ENCODE peak calls at places on chromosomes 5 and 9, in five cellular contexts. X is stomach, L is body of pancreas, D is colonic mucosa, M is MM.1S. I is an unnamed sample.

GRCh38 chr9:129567842-129568559 is 52.9 kb downstream of the C9orf50 start:
- DNase-seq in X (peak; percentile 40), L (peak; percentile 52), D (no peak), M (no peak), I (no peak)

GRCh38 chr5:157523976-157524375 is 51.6 kb downstream of the ADAM19 start:
- DNase-seq in X (no peak), L (no peak), D (no peak), M (no peak), I (no peak)

GRCh38 chr5:11062379-11062778 is 301.3 kb upstream of the DAP start:
- DNase-seq in X (no peak), L (no peak), D (no peak), M (no peak), I (no peak)

GRCh38 chr9:122418016-122418415 is 47.2 kb downstream of the PTGS1 start:
- DNase-seq in X (no peak), L (no peak), D (no peak), M (no peak), I (no peak)

GRCh38 chr5:9451017-9451416 is 94.9 kb downstream of the SEMA5A start:
- DNase-seq in X (no peak), L (no peak), D (no peak), M (no peak), I (no peak)

GRCh38 chr5:56288880-56289601 is 55.9 kb upstream of the ANKRD55 start:
- DNase-seq in X (no peak), L (peak; percentile 57), D (no peak), M (no peak), I (no peak)

GRCh38 chr9:98783518-98784226 is 12.7 kb downstream of the ANKS6 start:
- DNase-seq in X (no peak), L (no peak), D (peak; percentile 14), M (no peak), I (no peak)

GRCh38 chr5:124732349-124732875 is 14.0 kb downstream of the ZNF608 start:
- DNase-seq in X (no peak), L (no peak), D (no peak), M (no peak), I (no peak)

GRCh38 chr5:93088997-93089396 is 492.0 kb downstream of the NR2F1-AS1 start:
- DNase-seq in X (no peak), L (no peak), D (no peak), M (no peak), I (no peak)

GRCh38 chr9:87599901-87600610 is 102.4 kb downstream of the DAPK1 start:
- DNase-seq in X (no peak), L (no peak), D (peak; percentile 32), M (no peak), I (no peak)

GRCh38 chr5:156378159-156378558 is 51.2 kb downstream of the SGCD start:
- DNase-seq in X (no peak), L (no peak), D (no peak), M (peak; percentile 14), I (no peak)

DNA sequence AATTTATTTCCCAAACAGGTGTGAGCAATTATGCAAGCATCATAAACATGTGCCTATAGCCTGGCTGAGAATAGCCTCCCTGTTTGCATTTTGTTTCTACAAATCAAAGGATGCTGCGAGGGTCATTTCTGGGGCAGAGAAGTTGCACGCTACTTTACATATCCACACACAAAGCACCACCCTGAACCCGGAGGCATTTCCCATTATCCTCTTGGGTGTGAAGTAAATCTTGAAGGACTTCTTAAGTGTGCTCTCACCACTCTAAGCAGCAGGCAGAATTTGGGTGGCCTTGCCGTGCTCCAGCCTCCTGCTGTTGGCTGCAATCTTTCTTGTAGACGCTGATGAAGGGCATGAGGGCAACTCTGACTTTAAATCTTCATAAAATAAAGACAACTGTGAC is 124.0 kb upstream of the TLE4 start:
- DNase-seq in X (no peak), L (no peak), D (no peak), M (no peak), I (no peak)
- H3K4me3 ChIP-seq in X (no peak overlapping the region), L (no peak overlapping the region), D (no peak overlapping the region), M (no peak overlapping the region), I (no peak overlapping the region)

GRCh38 chr9:83978992-83979811 is 813 bp downstream of the HNRNPK start:
- DNase-seq in X (peak; percentile 82), L (peak; percentile 78), D (peak; percentile 90), M (peak; percentile 90), I (peak; percentile 81)
- H3K4me1 ChIP-seq in X (peaks cover 67% of the 10 kb centered on the region), L (peaks cover 37% of the 10 kb centered on the region), D (peaks cover 7% of the 10 kb centered on the region), M (peaks cover 17% of the 10 kb centered on the region), I (peaks cover 27% of the 10 kb centered on the region)

GRCh38 chr5:35990524-35990923 is 666 bp downstream of the UGT3A1 start:
- DNase-seq in X (no peak), L (no peak), D (no peak), M (no peak), I (no peak)

GRCh38 chr5:35990941-35991592 is at the start of gene UGT3A1:
- DNase-seq in X (no peak), L (no peak), D (no peak), M (no peak), I (no peak)

GRCh38 chr5:35987776-35988175 is 3.4 kb downstream of the UGT3A1 start:
- DNase-seq in X (no peak), L (no peak), D (no peak), M (no peak), I (no peak)

DNA sequence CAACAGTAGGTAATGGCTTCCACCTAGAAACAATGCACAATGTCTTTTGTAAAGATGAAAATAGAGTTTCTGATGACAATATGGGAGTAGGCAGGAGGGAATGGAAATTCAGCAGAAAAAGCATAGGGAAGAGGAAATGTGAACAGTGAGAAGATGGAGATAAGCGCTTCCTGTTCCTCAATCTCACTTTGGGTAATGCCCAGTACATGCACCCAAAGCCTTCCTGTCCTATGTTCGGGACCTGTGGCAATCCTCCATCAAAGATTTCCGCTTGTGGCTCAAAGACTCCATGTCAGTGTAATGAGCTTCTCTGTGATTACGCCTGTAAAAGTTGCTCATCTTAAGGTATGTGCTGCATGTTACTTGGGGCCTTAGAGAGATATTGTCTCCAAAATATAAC is 2.7 kb downstream of the UGT3A1 start:
- DNase-seq in X (no peak), L (no peak), D (no peak), M (no peak), I (no peak)
- H3K27me3 ChIP-seq in X (no peaks in the 10 kb centered on the region), L (no peaks in the 10 kb centered on the region), D (no peaks in the 10 kb centered on the region), M (no peaks in the 10 kb centered on the region), I (no peaks in the 10 kb centered on the region)

GRCh38 chr5:158875272-158875679 is 224.4 kb downstream of the EBF1 start:
- DNase-seq in X (no peak), L (no peak), D (no peak), M (peak; percentile 45), I (no peak)
- H3K4me3 ChIP-seq in X (no peak overlapping the region), L (no peak overlapping the region), D (no peak overlapping the region), M (no peak overlapping the region), I (peak overlapping the region; percentile 26)

GRCh38 chr5:6915574-6915973 is 202.3 kb downstream of the TENT4A start:
- DNase-seq in X (no peak), L (no peak), D (no peak), M (no peak), I (no peak)

GRCh38 chr5:6910950-6911349 is 197.7 kb downstream of the TENT4A start:
- DNase-seq in X (no peak), L (no peak), D (no peak), M (no peak), I (no peak)

GRCh38 chr5:6914336-6914735 is 201.1 kb downstream of the TENT4A start:
- DNase-seq in X (no peak), L (no peak), D (no peak), M (no peak), I (no peak)
- H3K4me1 ChIP-seq in X (no peaks in the 10 kb centered on the region), L (no peaks in the 10 kb centered on the region), D (no peaks in the 10 kb centered on the region), M (no peaks in the 10 kb centered on the region), I (no peaks in the 10 kb centered on the region)

GRCh38 chr9:132430998-132431397 is 21.0 kb downstream of the CFAP77 start:
- DNase-seq in X (no peak), L (no peak), D (no peak), M (no peak), I (no peak)

GRCh38 chr9:132424857-132425702 is 15.1 kb downstream of the CFAP77 start:
- DNase-seq in X (no peak), L (no peak), D (no peak), M (no peak), I (no peak)

GRCh38 chr9:132423503-132423902 is 13.5 kb downstream of the CFAP77 start:
- DNase-seq in X (no peak), L (no peak), D (no peak), M (no peak), I (no peak)

GRCh38 chr9:132422574-132422973 is 12.6 kb downstream of the CFAP77 start:
- DNase-seq in X (no peak), L (no peak), D (no peak), M (no peak), I (no peak)

DNA sequence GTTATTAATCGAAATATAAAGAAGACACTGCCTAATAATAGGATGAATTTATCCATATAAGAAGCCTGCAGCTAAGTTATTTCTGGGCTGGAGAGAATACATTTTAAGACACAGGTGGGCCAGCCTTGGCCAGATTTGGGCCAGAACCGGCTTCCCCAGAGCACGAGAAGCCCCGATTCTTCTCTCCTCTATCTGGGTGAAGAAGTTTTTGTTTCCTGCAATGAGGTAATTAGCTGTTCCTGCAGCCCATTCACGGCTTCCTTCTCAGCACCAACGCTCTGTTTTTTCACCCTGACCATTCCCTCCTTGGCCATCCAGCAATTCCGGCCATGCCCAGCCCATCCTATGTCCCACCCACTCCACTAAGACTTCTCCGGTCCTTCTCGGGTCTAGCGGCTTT is 17.0 kb downstream of the CFAP77 start:
- DNase-seq in X (no peak), L (no peak), D (no peak), M (no peak), I (no peak)
- H3K27me3 ChIP-seq in X (no peaks in the 10 kb centered on the region), L (no peaks in the 10 kb centered on the region), D (peaks cover 3% of the 10 kb centered on the region), M (peaks cover 97% of the 10 kb centered on the region), I (no peaks in the 10 kb centered on the region)

I was measured in effector memory CD4-positive, alpha-beta T cell.